ENCODE peak calls at places on chromosomes 3 and 15, in nine cellular contexts. E is AG04450; G is mucosa of descending colon; R is HAP-1; O is IMR-90; S is uterus; F is OCI-LY7; X is CD8-positive, alpha-beta T cell; P is dorsolateral prefrontal cortex. I is an unnamed sample.
A peak's percentile ranks its signal among the peaks of the same experiment; 100 is the strongest.

GRCh38 chr15:56763496-56763895 is 30.2 kb upstream of the ZNF280D start:
- DNase-seq in E (no peak), R (no peak), S (no peak), P (no peak), G (no peak), X (no peak), O (no peak), F (no peak), I (no peak)

GRCh38 chr15:29452881-29453731 is 183.5 kb upstream of the NSMCE3 start:
- DNase-seq in R (no peak), G (no peak), O (no peak), F (no peak), E (no peak), X (no peak), S (no peak), P (no peak), I (no peak)

GRCh38 chr3:20462723-20463122 is 276.7 kb upstream of the SGO1 start:
- DNase-seq in E (no peak), X (no peak), R (no peak), G (no peak), O (no peak), P (no peak), F (no peak), S (no peak), I (no peak)

GRCh38 chr15:64229129-64229724 is 66.4 kb upstream of the PPIB start:
- DNase-seq in F (no peak), E (no peak), G (no peak), S (no peak), R (no peak), O (no peak), X (no peak), P (no peak), I (no peak)

GRCh38 chr3:111831840-111832239 is 27.2 kb upstream of the PHLDB2 start:
- DNase-seq in R (no peak), F (no peak), P (no peak), E (no peak), G (no peak), O (no peak), X (no peak), S (no peak), I (no peak)

GRCh38 chr3:13254028-13254951 is 165.8 kb downstream of the NUP210 start:
- DNase-seq in E (no peak), O (no peak), P (no peak), R (no peak), G (no peak), S (no peak), F (no peak), X (no peak), I (no peak)

GRCh38 chr3:43266995-43267394 is 19.3 kb upstream of the SNRK start:
- DNase-seq in X (no peak), P (no peak), F (no peak), O (no peak), E (no peak), G (no peak), R (no peak), S (no peak), I (no peak)

GRCh38 chr3:194340757-194341400 is 10.2 kb downstream of the CPN2 start:
- DNase-seq in E (no peak), F (no peak), R (no peak), S (no peak), O (no peak), G (no peak), P (no peak), X (no peak), I (no peak)

GRCh38 chr3:163490119-163490518 is 1588.2 kb downstream of the SI start:
- DNase-seq in X (no peak), O (no peak), R (peak; percentile 73), G (peak; percentile 49), S (no peak), P (no peak), F (peak; percentile 21), E (no peak), I (no peak)

GRCh38 chr3:177337548-177338331 is 140.5 kb upstream of the TBL1XR1 start:
- DNase-seq in R (peak; percentile 33), S (no peak), P (no peak), X (peak; percentile 57), O (peak; percentile 82), E (no peak), F (no peak), G (no peak), I (no peak)

GRCh38 chr3:132229641-132230040 is 87.6 kb upstream of the ACP3 start:
- DNase-seq in R (no peak), X (no peak), F (no peak), O (no peak), S (no peak), P (no peak), G (no peak), E (no peak), I (no peak)

GRCh38 chr15:93036922-93037321 is 52.1 kb downstream of the RGMA start:
- DNase-seq in S (no peak), F (no peak), P (no peak), E (no peak), R (no peak), O (no peak), G (no peak), X (no peak), I (no peak)

DNA sequence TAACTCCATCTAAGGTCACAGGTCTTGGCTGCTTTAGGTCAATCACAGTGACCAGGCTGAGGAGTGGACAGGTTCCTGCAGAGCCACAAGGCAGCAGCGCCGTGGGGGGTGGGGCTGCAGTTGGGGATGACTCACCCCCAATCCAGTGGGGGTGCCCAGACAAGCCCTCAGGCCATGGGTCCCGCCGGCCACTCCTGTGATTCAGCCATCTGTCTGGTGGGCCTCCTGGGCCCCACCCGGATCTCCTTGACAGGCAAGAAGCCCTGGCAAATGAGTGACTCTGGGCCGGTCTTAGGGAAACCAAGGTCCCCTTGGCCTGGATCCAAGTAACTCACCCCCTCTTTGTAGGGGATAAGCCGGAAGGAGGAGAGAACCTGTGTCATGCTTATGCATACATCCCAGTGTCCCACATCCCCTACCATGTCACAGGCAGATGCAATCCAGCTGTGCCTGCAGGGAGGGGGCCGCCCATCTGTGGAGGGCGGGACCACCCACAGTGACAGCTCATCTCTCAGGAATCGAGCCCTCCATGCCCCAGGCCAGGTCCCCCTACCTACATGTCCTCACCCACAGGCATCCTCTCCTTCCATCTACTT is 495 bp upstream of the COL7A1 start:
- DNase-seq in S (peak; percentile 74), P (no peak), O (peak; percentile 86), R (peak; percentile 38), F (no peak), X (no peak), E (peak; percentile 48), G (no peak), I (no peak)
- H3K4me3 ChIP-seq in S (peak overlapping the region; percentile 29), P (peak overlapping the region; percentile 58), O (no peak overlapping the region), R (no peak overlapping the region), F (no peak overlapping the region), X (no peak overlapping the region), E (peak overlapping the region; percentile 65), G (no peak overlapping the region), I (no peak overlapping the region)

DNA sequence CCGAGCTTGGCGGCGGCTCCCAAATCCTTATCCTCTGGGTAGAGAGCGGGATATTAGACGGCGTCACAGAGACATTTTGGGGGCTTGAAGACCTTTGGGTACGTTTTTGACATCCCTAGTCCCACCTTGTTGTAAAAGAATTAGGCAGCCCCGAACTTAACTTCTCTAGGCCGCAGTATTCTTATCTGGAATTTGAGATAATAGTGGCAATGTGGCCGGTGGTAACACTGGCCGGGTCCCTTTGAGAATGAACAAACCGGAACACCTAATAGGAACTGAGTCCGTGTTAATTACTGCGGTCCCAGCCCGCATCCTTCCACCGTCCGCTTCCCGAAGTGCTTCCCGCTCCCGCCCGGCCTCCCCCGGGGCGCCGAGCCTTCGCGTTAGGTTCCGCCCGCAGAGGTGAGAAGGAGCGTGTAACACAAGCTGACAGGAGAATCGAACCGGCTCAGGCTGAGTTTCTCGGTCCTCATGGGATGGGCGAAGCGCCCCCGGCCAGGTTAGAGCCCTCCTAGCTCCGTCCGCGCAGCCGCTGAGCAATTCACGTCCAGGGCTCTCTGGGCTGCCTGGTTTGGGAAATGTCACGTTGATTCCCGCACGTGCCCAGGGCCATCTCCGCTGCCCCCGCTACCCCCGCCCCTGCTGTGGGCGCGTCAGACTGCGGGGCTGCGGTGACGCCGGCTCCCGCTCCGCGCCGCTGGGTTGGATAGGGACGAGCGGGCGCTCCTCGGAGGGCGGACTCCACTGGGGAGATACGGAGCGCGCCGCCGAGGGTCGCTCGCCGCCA is 826 bp downstream of the CLDN11 start:
- DNase-seq in R (peak; percentile 40), P (peak; percentile 31), O (peak; percentile 41), S (peak; percentile 35), F (no peak), G (no peak), E (no peak), X (no peak), I (no peak)
- H3K4me3 ChIP-seq in R (peak overlapping the region; percentile 8), P (peak overlapping the region; percentile 91), O (peak overlapping the region; percentile 85), S (peak overlapping the region; percentile 62), F (no peak overlapping the region), G (no peak overlapping the region), E (peak overlapping the region; percentile 94), X (peak overlapping the region; percentile 39), I (peak overlapping the region; percentile 37)

GRCh38 chr15:31236184-31237041 is 90.2 kb upstream of the KLF13 start:
- DNase-seq in E (peak; percentile 90), G (peak; percentile 55), X (no peak), F (peak; percentile 80), R (no peak), O (peak; percentile 94), S (peak; percentile 93), P (peak; percentile 85), I (no peak)
- H3K4me3 ChIP-seq in E (peak overlapping the region; percentile 15), G (no peak overlapping the region), X (no peak overlapping the region), F (peak overlapping the region; percentile 23), R (no peak overlapping the region), O (no peak overlapping the region), S (peak overlapping the region; percentile 16), P (peak overlapping the region; percentile 32), I (no peak overlapping the region)

DNA sequence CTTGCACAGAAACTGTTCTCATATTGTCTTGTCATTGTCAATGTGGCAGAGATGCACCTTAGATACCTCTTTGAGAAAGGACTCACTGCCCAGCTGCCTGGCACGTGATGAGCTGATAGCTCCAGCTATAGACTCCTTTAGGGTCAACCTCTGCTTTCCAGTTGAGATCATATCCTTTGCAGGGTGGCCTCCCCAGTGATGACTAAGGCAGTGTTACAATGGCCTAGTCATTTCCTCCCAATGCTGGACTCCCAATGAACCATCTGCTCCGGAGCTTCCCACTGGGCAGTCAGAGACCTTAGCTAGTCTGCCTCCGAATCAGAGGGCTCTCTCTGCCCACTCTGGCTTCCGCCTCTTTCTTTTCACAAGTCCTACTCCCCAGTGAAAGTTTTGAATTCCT is 79.5 kb downstream of the CHRD start:
- DNase-seq in R (no peak), G (no peak), S (no peak), X (no peak), F (no peak), O (peak; percentile 84), E (peak; percentile 70), P (no peak), I (no peak)
- H3K4me3 ChIP-seq in R (no peak overlapping the region), G (no peak overlapping the region), S (no peak overlapping the region), X (no peak overlapping the region), F (no peak overlapping the region), O (no peak overlapping the region), E (no peak overlapping the region), P (no peak overlapping the region), I (no peak overlapping the region)

GRCh38 chr3:81951106-81951505 is 189.7 kb upstream of the GBE1 start:
- DNase-seq in R (no peak), O (no peak), G (no peak), S (no peak), F (no peak), P (no peak), X (no peak), E (no peak), I (no peak)

DNA sequence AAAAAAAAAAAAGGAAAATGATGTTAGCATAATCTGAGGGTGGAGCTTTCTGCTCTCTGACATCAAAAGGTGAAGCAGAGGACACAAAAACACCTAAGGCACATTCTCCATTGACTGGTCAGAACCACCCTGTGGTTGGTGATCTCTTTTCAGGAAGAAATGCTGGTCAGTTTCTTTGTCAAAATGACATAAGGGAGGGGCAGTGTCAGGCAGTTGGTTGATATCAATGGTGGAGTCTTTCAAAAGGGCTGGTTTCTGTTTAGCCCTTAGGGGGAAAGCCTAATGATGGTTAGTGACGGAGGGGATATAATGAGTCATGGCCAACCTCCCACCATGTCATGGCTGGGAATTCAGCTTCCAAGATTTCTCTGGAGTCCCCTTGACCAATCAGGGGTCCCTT is 185.9 kb upstream of the GBE1 start:
- DNase-seq in S (no peak), O (no peak), R (no peak), F (no peak), P (no peak), X (no peak), E (no peak), G (no peak), I (no peak)
- H3K4me3 ChIP-seq in S (no peak overlapping the region), O (no peak overlapping the region), R (no peak overlapping the region), F (no peak overlapping the region), P (no peak overlapping the region), X (no peak overlapping the region), E (no peak overlapping the region), G (no peak overlapping the region), I (no peak overlapping the region)